ENCODE peak calls at places on chromosomes 1 and 21, in nine cellular contexts. One of them, this sample, is unnamed.

GRCh38 chr21:42563261-42564045 is 49.8 kb downstream of the SLC37A1 start:
- DNase-seq in RWPE1: peak
- DNase-seq in D341Med: no peak
- DNase-seq in amygdala: no peak
- DNase-seq in CD8-positive, alpha-beta T cell: no peak
- DNase-seq in RCC 7860: no peak
- DNase-seq in body of pancreas: peak
- DNase-seq in AG04450: no peak
- DNase-seq in NCI-H1417: no peak
- DNase-seq in this sample: no peak

GRCh38 chr21:15333943-15334342 is 269.1 kb upstream of the NRIP1 start:
- DNase-seq in body of pancreas: no peak
- DNase-seq in AG04450: no peak
- DNase-seq in amygdala: no peak
- DNase-seq in NCI-H1417: no peak
- DNase-seq in CD8-positive, alpha-beta T cell: no peak
- DNase-seq in D341Med: no peak
- DNase-seq in RWPE1: no peak
- DNase-seq in RCC 7860: no peak
- DNase-seq in this sample: no peak

GRCh38 chr1:92543131-92544055 is 56.7 kb upstream of the GFI1 start:
- DNase-seq in AG04450: no peak
- DNase-seq in RWPE1: no peak
- DNase-seq in amygdala: no peak
- DNase-seq in CD8-positive, alpha-beta T cell: no peak
- DNase-seq in D341Med: no peak
- DNase-seq in RCC 7860: no peak
- DNase-seq in body of pancreas: no peak
- DNase-seq in NCI-H1417: no peak
- DNase-seq in this sample: no peak

GRCh38 chr1:89198500-89199072 is at the start of gene GBP4:
- DNase-seq in D341Med: no peak
- DNase-seq in body of pancreas: no peak
- DNase-seq in NCI-H1417: no peak
- DNase-seq in RCC 7860: no peak
- DNase-seq in amygdala: no peak
- DNase-seq in AG04450: no peak
- DNase-seq in CD8-positive, alpha-beta T cell: no peak
- DNase-seq in RWPE1: peak
- DNase-seq in this sample: no peak

GRCh38 chr21:45164838-45165237 is 90.5 kb downstream of the ADARB1 start:
- DNase-seq in RWPE1: no peak
- DNase-seq in CD8-positive, alpha-beta T cell: no peak
- DNase-seq in NCI-H1417: no peak
- DNase-seq in RCC 7860: no peak
- DNase-seq in body of pancreas: no peak
- DNase-seq in AG04450: no peak
- DNase-seq in amygdala: no peak
- DNase-seq in D341Med: no peak
- DNase-seq in this sample: no peak

GRCh38 chr1:42745851-42746250 is 5.8 kb upstream of the CLDN19 start:
- DNase-seq in body of pancreas: no peak
- DNase-seq in AG04450: no peak
- DNase-seq in D341Med: no peak
- DNase-seq in NCI-H1417: no peak
- DNase-seq in RWPE1: no peak
- DNase-seq in RCC 7860: no peak
- DNase-seq in amygdala: no peak
- DNase-seq in CD8-positive, alpha-beta T cell: no peak
- DNase-seq in this sample: no peak

GRCh38 chr1:212607924-212608208 is 695 bp upstream of the ATF3 start:
- DNase-seq in CD8-positive, alpha-beta T cell: no peak
- DNase-seq in RCC 7860: no peak
- DNase-seq in AG04450: no peak
- DNase-seq in amygdala: peak
- DNase-seq in D341Med: peak
- DNase-seq in NCI-H1417: no peak
- DNase-seq in RWPE1: no peak
- DNase-seq in body of pancreas: no peak
- DNase-seq in this sample: no peak

GRCh38 chr1:240122639-240123604 is 31.2 kb downstream of the FMN2 start:
- DNase-seq in RCC 7860: no peak
- DNase-seq in AG04450: no peak
- DNase-seq in D341Med: no peak
- DNase-seq in body of pancreas: peak
- DNase-seq in NCI-H1417: peak
- DNase-seq in CD8-positive, alpha-beta T cell: no peak
- DNase-seq in RWPE1: no peak
- DNase-seq in amygdala: peak
- DNase-seq in this sample: no peak

GRCh38 chr1:53337499-53337898 is 9.6 kb upstream of the LRP8 start:
- DNase-seq in CD8-positive, alpha-beta T cell: no peak
- DNase-seq in RWPE1: no peak
- DNase-seq in body of pancreas: no peak
- DNase-seq in D341Med: no peak
- DNase-seq in AG04450: no peak
- DNase-seq in amygdala: no peak
- DNase-seq in NCI-H1417: no peak
- DNase-seq in RCC 7860: no peak
- DNase-seq in this sample: no peak

GRCh38 chr1:222843434-222844107 is 28.7 kb downstream of the DISP1 start:
- DNase-seq in RWPE1: no peak
- DNase-seq in amygdala: no peak
- DNase-seq in AG04450: no peak
- DNase-seq in D341Med: no peak
- DNase-seq in body of pancreas: no peak
- DNase-seq in RCC 7860: no peak
- DNase-seq in NCI-H1417: no peak
- DNase-seq in CD8-positive, alpha-beta T cell: no peak
- DNase-seq in this sample: peak

GRCh38 chr1:197285526-197286217 is 17.6 kb downstream of the CRB1 start:
- DNase-seq in CD8-positive, alpha-beta T cell: no peak
- DNase-seq in body of pancreas: peak
- DNase-seq in RCC 7860: no peak
- DNase-seq in D341Med: no peak
- DNase-seq in AG04450: no peak
- DNase-seq in NCI-H1417: no peak
- DNase-seq in amygdala: no peak
- DNase-seq in RWPE1: no peak
- DNase-seq in this sample: no peak

GRCh38 chr1:116218922-116219321 is 107.7 kb downstream of the MAB21L3 start:
- DNase-seq in NCI-H1417: peak
- DNase-seq in D341Med: no peak
- DNase-seq in amygdala: no peak
- DNase-seq in body of pancreas: peak
- DNase-seq in CD8-positive, alpha-beta T cell: no peak
- DNase-seq in RWPE1: no peak
- DNase-seq in AG04450: no peak
- DNase-seq in RCC 7860: no peak
- DNase-seq in this sample: no peak

GRCh38 chr1:9906466-9906865 is 3.6 kb downstream of the CTNNBIP1 start:
- DNase-seq in amygdala: no peak
- DNase-seq in NCI-H1417: no peak
- DNase-seq in AG04450: no peak
- DNase-seq in RWPE1: no peak
- DNase-seq in RCC 7860: no peak
- DNase-seq in body of pancreas: no peak
- DNase-seq in D341Med: no peak
- DNase-seq in CD8-positive, alpha-beta T cell: no peak
- DNase-seq in this sample: no peak

GRCh38 chr1:114214016-114214415 is 60.3 kb upstream of the SYT6 start:
- DNase-seq in CD8-positive, alpha-beta T cell: no peak
- DNase-seq in AG04450: no peak
- DNase-seq in D341Med: no peak
- DNase-seq in amygdala: no peak
- DNase-seq in NCI-H1417: no peak
- DNase-seq in body of pancreas: no peak
- DNase-seq in RCC 7860: no peak
- DNase-seq in RWPE1: no peak
- DNase-seq in this sample: no peak

GRCh38 chr1:175129997-175130648 is 62.5 kb downstream of the KIAA0040 start:
- DNase-seq in AG04450: no peak
- DNase-seq in amygdala: no peak
- DNase-seq in NCI-H1417: peak
- DNase-seq in D341Med: peak
- DNase-seq in body of pancreas: no peak
- DNase-seq in RCC 7860: no peak
- DNase-seq in RWPE1: no peak
- DNase-seq in CD8-positive, alpha-beta T cell: no peak
- DNase-seq in this sample: peak

GRCh38 chr1:52059326-52059725 is 3.2 kb downstream of the BTF3L4 start:
- DNase-seq in NCI-H1417: no peak
- DNase-seq in D341Med: no peak
- DNase-seq in RWPE1: peak
- DNase-seq in RCC 7860: peak
- DNase-seq in body of pancreas: no peak
- DNase-seq in CD8-positive, alpha-beta T cell: no peak
- DNase-seq in AG04450: no peak
- DNase-seq in amygdala: no peak
- DNase-seq in this sample: no peak

GRCh38 chr1:165566091-165566490 is 22.3 kb downstream of the LRRC52 start:
- DNase-seq in AG04450: no peak
- DNase-seq in CD8-positive, alpha-beta T cell: no peak
- DNase-seq in D341Med: no peak
- DNase-seq in amygdala: no peak
- DNase-seq in body of pancreas: no peak
- DNase-seq in RWPE1: no peak
- DNase-seq in NCI-H1417: no peak
- DNase-seq in RCC 7860: no peak
- DNase-seq in this sample: no peak

GRCh38 chr1:155968670-155969069 is 9.7 kb downstream of the ARHGEF2 start:
- DNase-seq in body of pancreas: no peak
- DNase-seq in RWPE1: no peak
- DNase-seq in NCI-H1417: peak
- DNase-seq in RCC 7860: no peak
- DNase-seq in AG04450: peak
- DNase-seq in D341Med: peak
- DNase-seq in CD8-positive, alpha-beta T cell: no peak
- DNase-seq in amygdala: peak
- DNase-seq in this sample: no peak

GRCh38 chr1:33165209-33165608 is 16.6 kb downstream of the TRIM62 start:
- DNase-seq in D341Med: no peak
- DNase-seq in NCI-H1417: no peak
- DNase-seq in body of pancreas: no peak
- DNase-seq in AG04450: no peak
- DNase-seq in amygdala: no peak
- DNase-seq in RCC 7860: no peak
- DNase-seq in RWPE1: no peak
- DNase-seq in CD8-positive, alpha-beta T cell: no peak
- DNase-seq in this sample: no peak

GRCh38 chr1:46646844-46647243 is 21.3 kb downstream of the ATPAF1 start:
- DNase-seq in RCC 7860: no peak
- DNase-seq in D341Med: no peak
- DNase-seq in AG04450: no peak
- DNase-seq in body of pancreas: no peak
- DNase-seq in NCI-H1417: no peak
- DNase-seq in RWPE1: no peak
- DNase-seq in amygdala: no peak
- DNase-seq in CD8-positive, alpha-beta T cell: no peak
- DNase-seq in this sample: no peak